ENCODE peak calls at places on chromosome 3, in ten cellular contexts. B is T1000; C is C1 segment of cervical spinal cord; U is K562; Z is HT-29; G is NCI-H1092; T is naive thymus-derived CD4-positive, alpha-beta T cell; O is T-helper 1 cell; M is SK-N-DZ; J is AG09309. R is an unnamed sample.

GRCh38 chr3:189123595-189124387 is 48.0 kb upstream of the TPRG1 start:
- DNase-seq in G (peak; percentile 87), U (no peak), O (no peak), M (no peak), C (no peak), T (no peak), Z (no peak), J (no peak), B (no peak), R (no peak)

GRCh38 chr3:113514265-113514769 is 639 bp downstream of the SPICE1 start:
- DNase-seq in O (no peak), M (no peak), G (no peak), C (no peak), J (no peak), U (peak; percentile 5), T (no peak), Z (peak; percentile 50), B (no peak), R (no peak)

GRCh38 chr3:115595611-115596010 is 27.7 kb upstream of the GAP43 start:
- DNase-seq in M (no peak), G (no peak), Z (no peak), C (no peak), B (no peak), U (no peak), O (no peak), J (no peak), T (no peak), R (no peak)

GRCh38 chr3:55013145-55013544 is 85.3 kb upstream of the LRTM1 start:
- DNase-seq in Z (peak; percentile 4), C (no peak), J (no peak), U (no peak), O (no peak), M (peak; percentile 30), B (no peak), T (no peak), G (no peak), R (no peak)

GRCh38 chr3:111471851-111472250 is 70.1 kb upstream of the CD96 start:
- DNase-seq in B (no peak), Z (no peak), T (no peak), U (no peak), J (no peak), C (no peak), G (no peak), O (no peak), M (no peak), R (no peak)

GRCh38 chr3:58899159-58899952 is 150.5 kb downstream of the CFAP20DC start:
- DNase-seq in J (no peak), U (peak; percentile 22), O (peak; percentile 44), C (no peak), B (no peak), Z (no peak), T (peak; percentile 57), M (peak; percentile 37), G (no peak), R (no peak)

GRCh38 chr3:3802021-3802420 is 2.8 kb downstream of the LRRN1 start:
- DNase-seq in G (no peak), C (no peak), O (no peak), U (no peak), Z (no peak), B (no peak), M (no peak), J (no peak), T (no peak), R (no peak)

GRCh38 chr3:30347679-30348216 is 258.7 kb upstream of the TGFBR2 start:
- DNase-seq in J (peak; percentile 69), B (peak; percentile 18), Z (no peak), G (no peak), C (no peak), M (no peak), O (peak; percentile 90), T (peak; percentile 48), U (no peak), R (peak; percentile 66)

GRCh38 chr3:11552289-11553264 is 91.1 kb downstream of the VGLL4 start:
- DNase-seq in U (no peak), B (no peak), M (no peak), G (no peak), C (no peak), Z (no peak), O (no peak), J (no peak), T (no peak), R (no peak)

GRCh38 chr3:124882749-124883148 is 4.4 kb downstream of the ITGB5 start:
- DNase-seq in Z (peak; percentile 29), U (no peak), B (no peak), T (no peak), O (no peak), C (no peak), J (no peak), G (no peak), M (no peak), R (no peak)

GRCh38 chr3:186255703-186256331 is 106.2 kb downstream of the DGKG start:
- DNase-seq in G (no peak), O (no peak), U (peak; percentile 40), M (no peak), C (no peak), J (no peak), B (no peak), T (no peak), Z (peak; percentile 29), R (no peak)

GRCh38 chr3:112967828-112968227 is 7.1 kb downstream of the CD200R1 start:
- DNase-seq in B (no peak), O (no peak), M (no peak), T (no peak), G (no peak), J (no peak), Z (no peak), U (no peak), C (no peak), R (no peak)

GRCh38 chr3:170054204-170054603 is 16.4 kb downstream of the GPR160 start:
- DNase-seq in O (peak; percentile 48), Z (peak; percentile 49), M (no peak), T (no peak), G (no peak), U (no peak), J (no peak), C (no peak), B (no peak), R (no peak)

GRCh38 chr3:25468866-25469319 is 40.8 kb downstream of the RARB start:
- DNase-seq in O (no peak), J (peak; percentile 72), U (no peak), C (no peak), T (no peak), Z (no peak), G (no peak), B (no peak), M (no peak), R (no peak)

GRCh38 chr3:62602987-62603386 is 229.6 kb upstream of the FEZF2 start:
- DNase-seq in G (no peak), B (no peak), U (no peak), J (no peak), C (no peak), Z (no peak), O (no peak), T (no peak), M (no peak), R (no peak)

GRCh38 chr3:53842436-53843194 is 3.6 kb downstream of the CHDH start:
- DNase-seq in J (no peak), U (no peak), G (peak; percentile 7), O (no peak), M (no peak), B (no peak), Z (peak; percentile 88), C (peak; percentile 18), T (no peak), R (no peak)

GRCh38 chr3:169528289-169528688 is 135.2 kb downstream of the MECOM start:
- DNase-seq in G (no peak), C (no peak), M (no peak), O (no peak), J (no peak), B (no peak), T (no peak), Z (no peak), U (no peak), R (peak; percentile 7)

GRCh38 chr3:79125313-79125984 is 642.3 kb downstream of the ROBO1 start:
- DNase-seq in O (no peak), C (no peak), B (no peak), U (no peak), M (no peak), Z (no peak), J (no peak), T (no peak), G (no peak), R (no peak)

GRCh38 chr3:20836801-20837200 is 650.8 kb upstream of the SGO1 start:
- DNase-seq in G (no peak), U (no peak), Z (no peak), J (no peak), M (no peak), O (no peak), C (no peak), T (no peak), B (no peak), R (no peak)

GRCh38 chr3:16512435-16513140 is 911 bp downstream of the RFTN1 start:
- DNase-seq in C (no peak), M (no peak), B (peak; percentile 38), U (no peak), Z (no peak), G (no peak), T (peak; percentile 61), J (no peak), O (peak; percentile 70), R (no peak)

GRCh38 chr3:50390523-50391177 is 31.3 kb upstream of the TMEM115 start:
- DNase-seq in J (no peak), T (no peak), M (no peak), O (no peak), G (peak; percentile 42), Z (no peak), U (peak; percentile 28), B (no peak), C (no peak), R (no peak)

GRCh38 chr3:56878046-56878445 is 76.3 kb upstream of the ARHGEF3 start:
- DNase-seq in M (no peak), G (no peak), J (no peak), B (no peak), U (no peak), T (peak; percentile 65), C (no peak), Z (no peak), O (peak; percentile 67), R (no peak)

GRCh38 chr3:33089515-33089914 is 7.4 kb downstream of the GLB1 start:
- DNase-seq in M (no peak), Z (no peak), B (no peak), C (no peak), O (peak; percentile 53), U (no peak), G (no peak), T (no peak), J (no peak), R (no peak)

GRCh38 chr3:139732729-139733128 is 55.0 kb upstream of the NMNAT3 start:
- DNase-seq in M (no peak), T (no peak), U (no peak), B (no peak), O (no peak), J (no peak), Z (no peak), G (no peak), C (no peak), R (no peak)

GRCh38 chr3:153162513-153163348 is 705 bp downstream of the RAP2B start:
- DNase-seq in G (no peak), O (peak; percentile 59), M (peak; percentile 3), C (no peak), U (no peak), T (peak; percentile 50), J (no peak), Z (peak; percentile 54), B (no peak), R (no peak)

GRCh38 chr3:96202181-96202580 is 612.2 kb upstream of the EPHA6 start:
- DNase-seq in O (no peak), Z (no peak), U (no peak), J (no peak), M (no peak), T (no peak), C (no peak), G (no peak), B (no peak), R (no peak)

GRCh38 chr3:7074217-7074616 is 213.3 kb downstream of the GRM7 start:
- DNase-seq in T (no peak), U (no peak), Z (no peak), G (no peak), J (no peak), M (no peak), O (no peak), B (no peak), C (no peak), R (no peak)

GRCh38 chr3:9901967-9902366 is 681 bp upstream of the IL17RE start:
- DNase-seq in U (no peak), Z (no peak), G (no peak), B (no peak), O (peak; percentile 34), M (no peak), J (no peak), C (no peak), T (peak; percentile 50), R (no peak)

R was measured in amniotic stem cell.